ENCODE peak calls at places on chromosome 10, in five cellular contexts. N, V, E, S and X are unnamed samples.

GRCh38 chr10:37053476-37053875 is 71.9 kb upstream of the ANKRD30A start:
- DNase-seq in N (no peak), V (no peak), E (no peak), S (no peak), X (no peak)

GRCh38 chr10:42864575-42864974 is 82.0 kb downstream of the BMS1 start:
- DNase-seq in N (no peak), V (no peak), E (no peak), S (no peak), X (no peak)

GRCh38 chr10:21095073-21095472 is 198.0 kb upstream of the NEBL start:
- DNase-seq in N (no peak), V (no peak), E (no peak), S (no peak), X (no peak)

GRCh38 chr10:72812798-72813430 is 80.6 kb upstream of the OIT3 start:
- DNase-seq in N (no peak), V (no peak), E (peak; percentile 72), S (no peak), X (no peak)

GRCh38 chr10:124666494-124666893 is 77.7 kb downstream of the FAM53B start:
- DNase-seq in N (no peak), V (no peak), E (no peak), S (no peak), X (no peak)

GRCh38 chr10:34723746-34724145 is 91.3 kb downstream of the PARD3 start:
- DNase-seq in N (no peak), V (no peak), E (peak; percentile 42), S (peak; percentile 38), X (no peak)

GRCh38 chr10:48487244-48487643 is 117.6 kb downstream of the ARHGAP22 start:
- DNase-seq in N (no peak), V (no peak), E (no peak), S (no peak), X (no peak)

GRCh38 chr10:48390933-48391845 is 84.7 kb downstream of the MAPK8 start:
- DNase-seq in N (no peak), V (no peak), E (peak; percentile 79), S (no peak), X (no peak)

GRCh38 chr10:74117738-74118137 is 32.9 kb downstream of the AP3M1 start:
- DNase-seq in N (no peak), V (no peak), E (no peak), S (no peak), X (no peak)

GRCh38 chr10:11424456-11425287 is 186.8 kb downstream of the USP6NL start:
- DNase-seq in N (no peak), V (no peak), E (peak; percentile 22), S (no peak), X (no peak)

GRCh38 chr10:132391372-132392020 is 5.5 kb upstream of the PWWP2B start:
- DNase-seq in N (no peak), V (peak; percentile 71), E (no peak), S (no peak), X (no peak)

GRCh38 chr10:33100996-33101747 is 143.1 kb upstream of the ITGB1 start:
- DNase-seq in N (no peak), V (no peak), E (no peak), S (no peak), X (no peak)

GRCh38 chr10:125087897-125088215 is 72.5 kb downstream of the CTBP2 start:
- DNase-seq in N (no peak), V (no peak), E (no peak), S (no peak), X (no peak)

GRCh38 chr10:16155761-16156322 is 281.0 kb upstream of the PTER start:
- DNase-seq in N (no peak), V (no peak), E (no peak), S (no peak), X (no peak)

GRCh38 chr10:22345301-22346086 is at the start of gene SPAG6:
- DNase-seq in N (no peak), V (peak; percentile 90), E (no peak), S (no peak), X (peak; percentile 74)

GRCh38 chr10:110901954-110902819 is 16.8 kb downstream of the BBIP1 start:
- DNase-seq in N (no peak), V (no peak), E (peak; percentile 83), S (no peak), X (no peak)

GRCh38 chr10:84214046-84214572 is 11.2 kb downstream of the LRIT2 start:
- DNase-seq in N (no peak), V (no peak), E (no peak), S (no peak), X (no peak)

GRCh38 chr10:59155556-59155955 is 20.9 kb upstream of the PHYHIPL start:
- DNase-seq in N (no peak), V (no peak), E (no peak), S (no peak), X (no peak)

GRCh38 chr10:10007972-10008371 is 1009.7 kb upstream of the CELF2 start:
- DNase-seq in N (no peak), V (no peak), E (no peak), S (no peak), X (no peak)

GRCh38 chr10:27504897-27505457 is 873 bp downstream of the RAB18 start:
- DNase-seq in N (no peak), V (no peak), E (peak; percentile 56), S (no peak), X (no peak)

GRCh38 chr10:103691723-103692380 is 163.5 kb downstream of the SH3PXD2A start:
- DNase-seq in N (no peak), V (no peak), E (no peak), S (no peak), X (no peak)

GRCh38 chr10:103693070-103693811 is 162.1 kb downstream of the SH3PXD2A start:
- DNase-seq in N (no peak), V (no peak), E (no peak), S (no peak), X (no peak)

GRCh38 chr10:103695584-103696005 is 159.8 kb downstream of the SH3PXD2A start:
- DNase-seq in N (no peak), V (no peak), E (no peak), S (peak; percentile 65), X (no peak)

GRCh38 chr10:103692421-103693069 is 162.8 kb downstream of the SH3PXD2A start:
- DNase-seq in N (no peak), V (no peak), E (no peak), S (no peak), X (no peak)

DNA sequence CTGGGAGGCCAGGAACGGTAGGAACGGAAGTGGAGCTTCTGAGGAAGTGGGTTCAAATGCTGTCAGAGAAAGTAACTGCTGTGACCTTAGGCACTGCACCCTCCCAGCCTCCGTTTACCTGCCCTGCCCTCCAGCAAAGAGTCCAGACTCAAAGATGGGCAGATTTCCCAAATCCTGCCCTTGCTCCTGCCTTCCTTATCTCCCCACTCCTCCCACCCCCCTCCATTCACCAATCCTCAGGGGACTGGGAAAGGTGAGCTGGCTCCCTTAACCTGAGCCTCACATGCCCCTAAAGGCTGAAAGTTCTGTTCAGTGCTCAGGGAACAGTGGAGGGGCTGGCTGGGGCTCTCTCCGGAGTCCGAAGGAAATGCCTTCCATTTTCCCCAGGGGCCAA is 161.6 kb downstream of the SH3PXD2A start:
- DNase-seq in N (no peak), V (no peak), E (no peak), S (no peak), X (no peak)
- H3K4me1 ChIP-seq in N (peaks cover 65% of the 10 kb centered on the region), V (peaks cover 15% of the 10 kb centered on the region), E (peaks cover 35% of the 10 kb centered on the region), S (peaks cover 6% of the 10 kb centered on the region), X (no peaks in the 10 kb centered on the region)

GRCh38 chr10:4088354-4089066 is 303.5 kb upstream of the KLF6 start:
- DNase-seq in N (no peak), V (no peak), E (no peak), S (no peak), X (no peak)
- H3K4me3 ChIP-seq in N (no peak overlapping the region), V (no peak overlapping the region), E (no peak overlapping the region), S (no peak overlapping the region), X (no peak overlapping the region)

DNA sequence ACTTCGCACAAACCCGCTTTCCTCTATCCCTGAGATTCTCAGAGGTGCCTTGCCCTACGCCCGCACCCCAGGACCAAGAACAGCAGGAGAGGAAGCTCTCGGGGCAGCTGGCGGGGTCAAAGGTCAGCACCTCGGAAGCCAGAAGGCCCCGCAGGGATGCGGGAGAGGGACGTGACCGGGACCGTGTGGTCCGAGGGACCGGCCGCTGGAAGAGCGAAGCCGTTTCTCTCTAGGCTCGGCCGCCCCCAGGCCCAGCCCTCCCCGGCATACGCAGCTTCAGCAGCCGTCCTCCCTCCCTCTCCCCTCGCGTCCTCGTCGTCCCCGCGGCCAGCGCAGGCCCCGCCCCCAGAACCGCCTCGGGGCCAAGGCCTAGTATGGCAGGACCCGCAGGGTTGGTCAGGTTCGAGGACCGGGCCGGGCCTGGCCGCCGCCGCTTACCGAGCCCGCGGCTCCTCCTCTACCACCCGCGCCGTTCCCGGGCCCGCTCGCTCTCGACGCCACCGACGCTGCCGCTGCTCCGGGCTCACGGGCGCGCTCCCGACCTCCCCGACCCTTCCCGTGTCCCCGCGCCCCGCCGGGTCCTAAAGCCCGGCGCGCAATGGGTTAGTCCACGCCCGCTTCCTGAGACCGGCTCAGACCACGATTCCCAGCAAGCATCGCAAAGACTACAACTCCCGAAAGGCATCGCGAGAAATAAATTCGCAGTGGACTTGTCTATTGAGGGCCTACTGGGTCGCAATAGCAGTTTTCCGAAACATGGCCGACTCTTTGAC is at the start of gene ARMH3:
- DNase-seq in N (peak; percentile 77), V (peak; percentile 98), E (peak; percentile 97), S (peak; percentile 95), X (peak; percentile 96)
- H3K4me1 ChIP-seq in N (peaks cover 11% of the 10 kb centered on the region), V (peaks cover 22% of the 10 kb centered on the region), E (peaks cover 6% of the 10 kb centered on the region), S (no peaks in the 10 kb centered on the region), X (no peaks in the 10 kb centered on the region)

GRCh38 chr10:46091834-46092522 is 45.9 kb upstream of the MSMB start:
- DNase-seq in N (no peak), V (peak; percentile 86), E (no peak), S (no peak), X (no peak)
- H3K4me3 ChIP-seq in N (no peak overlapping the region), V (peak overlapping the region; percentile 52), E (no peak overlapping the region), S (no peak overlapping the region), X (no peak overlapping the region)

GRCh38 chr10:6590100-6590499 is 10.0 kb upstream of the PRKCQ start:
- DNase-seq in N (no peak), V (no peak), E (no peak), S (no peak), X (no peak)
- H3K4me1 ChIP-seq in N (no peaks in the 10 kb centered on the region), V (no peaks in the 10 kb centered on the region), E (no peaks in the 10 kb centered on the region), S (no peaks in the 10 kb centered on the region), X (no peaks in the 10 kb centered on the region)

DNA sequence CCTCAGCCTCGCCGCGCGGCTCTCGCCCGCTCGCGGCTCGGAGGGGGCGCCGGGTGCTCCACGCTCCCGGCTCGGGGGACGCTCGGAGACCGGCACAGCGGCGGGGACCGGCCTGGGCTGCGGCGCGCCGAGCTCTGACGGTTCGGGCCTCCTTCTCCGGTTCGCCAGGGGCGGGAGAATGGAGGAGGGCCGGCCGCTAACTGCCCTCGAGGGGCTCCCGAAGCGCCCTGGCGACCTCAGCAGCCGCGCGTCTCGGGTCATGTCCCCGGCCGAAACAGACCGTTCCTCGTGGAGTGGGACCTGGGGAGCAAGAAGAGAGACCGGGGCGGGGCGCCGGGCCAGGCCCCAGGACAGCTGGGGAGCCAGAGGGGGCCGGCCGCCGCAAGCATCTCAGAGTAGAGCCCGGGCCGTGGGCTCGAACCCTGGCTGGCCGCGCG is 325 bp upstream of the GRID1 start:
- DNase-seq in N (peak; percentile 9), V (peak; percentile 76), E (no peak), S (peak; percentile 18), X (no peak)
- H3K4me3 ChIP-seq in N (peak overlapping the region; percentile 52), V (peak overlapping the region; percentile 71), E (peak overlapping the region; percentile 10), S (peak overlapping the region; percentile 54), X (peak overlapping the region; percentile 60)

DNA sequence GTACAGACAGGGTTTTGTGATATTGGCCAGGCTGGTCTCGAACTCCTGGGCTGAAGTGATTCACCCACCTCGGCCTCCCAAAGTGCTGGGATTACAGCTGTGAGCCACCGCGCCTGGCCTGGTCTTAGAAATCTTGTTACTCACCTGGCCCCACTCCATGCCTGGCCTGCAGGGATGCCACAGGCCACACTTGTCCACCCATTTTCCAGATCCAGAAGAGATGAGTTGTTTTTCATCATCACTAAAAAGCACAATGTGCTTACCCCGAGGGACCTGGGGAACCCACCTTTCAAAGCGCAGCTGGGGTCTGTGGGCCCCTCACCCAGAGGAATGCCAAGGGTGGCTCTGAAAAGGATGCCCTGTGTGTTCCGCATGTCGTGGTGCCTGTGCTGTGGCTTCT is 134.2 kb downstream of the TACC2 start:
- DNase-seq in N (no peak), V (no peak), E (no peak), S (no peak), X (no peak)
- H3K4me1 ChIP-seq in N (peaks cover 7% of the 10 kb centered on the region), V (no peaks in the 10 kb centered on the region), E (peaks cover 17% of the 10 kb centered on the region), S (no peaks in the 10 kb centered on the region), X (no peaks in the 10 kb centered on the region)